ENCODE peak calls at places on chromosome 19, in five cellular contexts. P is PC-9, W is esophagus squamous epithelium, D is AG04450, J is fibroblast of lung. R is an unnamed sample.

GRCh38 chr19:55166530-55167268 is at the start of gene DNAAF3:
- DNase-seq in P (peak; percentile 96), W (peak; percentile 65), D (peak; percentile 90), J (peak; percentile 97), R (peak; percentile 96)

GRCh38 chr19:56348289-56348877 is 33.7 kb upstream of the ZSCAN5A start:
- DNase-seq in P (no peak), W (no peak), D (no peak), J (peak; percentile 10), R (no peak)

GRCh38 chr19:1774999-1775772 is 21.9 kb downstream of the ONECUT3 start:
- DNase-seq in P (no peak), W (no peak), D (no peak), J (no peak), R (peak; percentile 57)

GRCh38 chr19:54439174-54439851 is 9.7 kb upstream of the LENG8 start:
- DNase-seq in P (peak; percentile 61), W (no peak), D (no peak), J (peak; percentile 28), R (no peak)

GRCh38 chr19:37699057-37699456 is 20.5 kb downstream of the ZNF607 start:
- DNase-seq in P (no peak), W (no peak), D (no peak), J (no peak), R (no peak)

GRCh38 chr19:40465025-40465780 is at the start of gene BLVRB:
- DNase-seq in P (peak; percentile 61), W (no peak), D (no peak), J (peak; percentile 71), R (no peak)

GRCh38 chr19:45477216-45477615 is 9.4 kb downstream of the FOSB start:
- DNase-seq in P (no peak), W (no peak), D (no peak), J (no peak), R (no peak)

GRCh38 chr19:33316521-33317284 is 14.4 kb upstream of the CEBPA start:
- DNase-seq in P (no peak), W (no peak), D (no peak), J (no peak), R (no peak)

GRCh38 chr19:43474986-43475705 is 9.7 kb upstream of the LYPD3 start:
- DNase-seq in P (peak; percentile 81), W (peak; percentile 12), D (peak; percentile 88), J (peak; percentile 95), R (peak; percentile 90)

GRCh38 chr19:44875666-44876418 is 15.2 kb upstream of the TOMM40 start:
- DNase-seq in P (peak; percentile 95), W (no peak), D (no peak), J (no peak), R (no peak)

GRCh38 chr19:47097396-47098217 is 16.0 kb downstream of the ZC3H4 start:
- DNase-seq in P (no peak), W (no peak), D (no peak), J (no peak), R (no peak)

GRCh38 chr19:55579766-55580621 is 654 bp downstream of the ZNF579 start:
- DNase-seq in P (no peak), W (no peak), D (no peak), J (peak; percentile 49), R (peak; percentile 73)

GRCh38 chr19:5423567-5424125 is 31.6 kb upstream of the ZNRF4 start:
- DNase-seq in P (no peak), W (no peak), D (no peak), J (no peak), R (no peak)

GRCh38 chr19:17117250-17117789 is 41.7 kb downstream of the MYO9B start:
- DNase-seq in P (no peak), W (no peak), D (no peak), J (no peak), R (no peak)

GRCh38 chr19:44628793-44629192 is 14.9 kb upstream of the PVR start:
- DNase-seq in P (no peak), W (no peak), D (no peak), J (no peak), R (no peak)

GRCh38 chr19:751501-752341 is 809 bp downstream of the MISP start:
- DNase-seq in P (peak; percentile 80), W (no peak), D (peak; percentile 45), J (peak; percentile 87), R (no peak)

GRCh38 chr19:869245-870177 is 10.0 kb downstream of the CFD start:
- DNase-seq in P (peak; percentile 86), W (no peak), D (peak; percentile 90), J (peak; percentile 96), R (no peak)

GRCh38 chr19:3516675-3517207 is 10.6 kb downstream of the FZR1 start:
- DNase-seq in P (peak; percentile 47), W (no peak), D (no peak), J (no peak), R (no peak)

GRCh38 chr19:28213476-28214082 is 999.4 kb downstream of the UQCRFS1 start:
- DNase-seq in P (no peak), W (no peak), D (no peak), J (no peak), R (no peak)

GRCh38 chr19:38512277-38512676 is 78.8 kb downstream of the RYR1 start:
- DNase-seq in P (no peak), W (no peak), D (no peak), J (no peak), R (no peak)

GRCh38 chr19:1324792-1325567 is 39.3 kb downstream of the EFNA2 start:
- DNase-seq in P (peak; percentile 39), W (no peak), D (peak; percentile 21), J (peak; percentile 86), R (peak; percentile 59)

GRCh38 chr19:34589730-34590129 is 87.2 kb downstream of the SCGB2B2 start:
- DNase-seq in P (no peak), W (no peak), D (no peak), J (no peak), R (no peak)

GRCh38 chr19:50705422-50706019 is 14.1 kb downstream of the SHANK1 start:
- DNase-seq in P (peak; percentile 55), W (no peak), D (peak; percentile 30), J (peak; percentile 54), R (peak; percentile 85)
- TF ChIP-seq CTCF in P (peak; percentile 75), W (peak; percentile 41), D (peak; percentile 94), J (peak; percentile 87), R (peak; percentile 73)

DNA sequence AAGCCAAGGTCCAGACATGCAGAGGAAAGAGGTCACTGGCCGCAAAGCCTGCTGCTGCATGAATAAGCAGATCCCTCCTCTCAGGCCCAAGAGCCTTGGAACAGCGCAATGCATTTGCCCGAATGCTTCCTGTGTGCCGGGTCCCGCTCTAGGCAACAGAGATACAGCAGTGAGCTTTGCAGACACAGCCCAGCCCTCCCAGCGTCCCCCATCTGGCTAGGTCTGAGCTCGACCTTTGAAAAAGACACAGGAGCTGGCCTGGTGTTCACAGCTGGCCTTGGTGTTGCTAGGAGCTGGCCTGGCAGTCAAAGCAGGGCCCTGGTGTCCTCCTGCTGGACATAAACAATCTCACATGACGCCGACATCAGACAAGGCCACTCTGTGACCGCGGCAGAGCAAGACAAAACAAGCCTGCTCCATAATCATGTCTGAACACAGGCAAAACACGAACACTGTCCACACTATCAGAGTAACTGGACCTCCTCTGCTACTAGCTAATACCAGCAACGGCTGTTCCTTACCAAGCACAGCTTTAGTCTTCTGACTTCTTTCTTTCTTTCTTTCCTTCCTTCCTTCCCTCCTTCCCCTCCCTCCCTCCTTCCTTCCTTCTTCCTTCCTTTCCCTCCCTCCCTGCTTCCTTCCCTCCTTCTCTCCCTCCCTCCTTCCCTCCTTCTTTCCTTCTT is 5.7 kb upstream of the PEX11G start:
- DNase-seq in P (no peak), W (no peak), D (no peak), J (peak; percentile 42), R (no peak)
- TF ChIP-seq CTCF in P (no peak), W (no peak), D (no peak), J (peak; percentile 18), R (no peak)

GRCh38 chr19:58513694-58514563 is 2.1 kb upstream of the SLC27A5 start:
- DNase-seq in P (peak; percentile 60), W (no peak), D (no peak), J (peak; percentile 83), R (peak; percentile 97)
- TF ChIP-seq CTCF in P (peak; percentile 58), W (peak; percentile 97), D (peak; percentile 59), J (peak; percentile 46), R (peak; percentile 93)

GRCh38 chr19:49869484-49870308 is 2.3 kb upstream of the PNKP start:
- DNase-seq in P (peak; percentile 99), W (peak; percentile 76), D (peak; percentile 100), J (peak; percentile 100), R (peak; percentile 93)
- TF ChIP-seq CTCF in P (no peak), W (peak; percentile 4), D (no peak), J (no peak), R (no peak)

GRCh38 chr19:21434967-21435544 is 38.1 kb downstream of the ZNF493 start:
- DNase-seq in P (no peak), W (no peak), D (no peak), J (no peak), R (no peak)
- TF ChIP-seq CTCF in P (no peak), W (no peak), D (no peak), J (no peak), R (no peak)

DNA sequence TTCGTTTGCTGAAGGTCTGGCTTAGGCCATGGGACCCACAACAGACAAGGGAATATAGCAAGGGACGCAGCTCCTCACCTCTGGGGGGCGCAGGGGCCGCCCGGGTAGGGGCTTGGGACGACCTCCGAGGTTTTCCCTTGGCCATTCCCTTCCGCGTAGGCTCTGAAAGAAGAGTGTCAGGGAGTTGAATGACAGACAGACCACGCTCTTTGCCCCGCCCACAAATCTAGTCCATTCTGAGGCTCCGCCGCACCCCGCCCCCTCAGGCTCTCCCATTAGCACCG is 11.4 kb upstream of the ZNF414 start:
- DNase-seq in P (no peak), W (no peak), D (no peak), J (no peak), R (no peak)
- TF ChIP-seq CTCF in P (peak; percentile 29), W (no peak), D (peak; percentile 43), J (peak; percentile 30), R (no peak)

GRCh38 chr19:10836478-10837325 is 690 bp upstream of the TMED1 start:
- DNase-seq in P (no peak), W (peak; percentile 65), D (no peak), J (peak; percentile 93), R (peak; percentile 85)
- TF ChIP-seq CTCF in P (no peak), W (no peak), D (no peak), J (no peak), R (no peak)

R was measured in GM20000.